ENCODE peak calls at places on chromosome 4, in eight cellular contexts. U is epithelial cell of esophagus, R is Panc1, P is endothelial cell, M is AG09309, T is GM20000, A is right atrium auricular region, O is MCF 10A. B is an unnamed sample.

GRCh38 chr4:128844931-128845330 is 35.4 kb downstream of the JADE1 start:
- DNase-seq in U (no peak), R (no peak), P (no peak), M (no peak), T (no peak), A (no peak), O (no peak), B (no peak)

GRCh38 chr4:11436673-11437072 is 8.0 kb upstream of the HS3ST1 start:
- DNase-seq in U (peak), R (no peak), P (no peak), M (no peak), T (no peak), A (no peak), O (peak), B (no peak)

GRCh38 chr4:19266566-19266965 is 985.1 kb upstream of the SLIT2 start:
- DNase-seq in U (no peak), R (no peak), P (no peak), M (no peak), T (no peak), A (no peak), O (no peak), B (no peak)

GRCh38 chr4:165905405-165906027 is 32.5 kb downstream of the TLL1 start:
- DNase-seq in U (peak), R (peak), P (no peak), M (no peak), T (no peak), A (no peak), O (peak), B (no peak)

GRCh38 chr4:17785858-17786257 is 4.4 kb upstream of the FAM184B start:
- DNase-seq in U (no peak), R (no peak), P (no peak), M (no peak), T (no peak), A (no peak), O (no peak), B (no peak)

GRCh38 chr4:147088141-147088540 is 142.5 kb upstream of the TTC29 start:
- DNase-seq in U (no peak), R (no peak), P (no peak), M (no peak), T (no peak), A (no peak), O (no peak), B (no peak)

GRCh38 chr4:168440442-168441264 is 39.6 kb downstream of the DDX60L start:
- DNase-seq in U (peak), R (no peak), P (no peak), M (peak), T (peak), A (no peak), O (peak), B (no peak)

GRCh38 chr4:150387983-150388382 is 194.0 kb upstream of the MAB21L2 start:
- DNase-seq in U (peak), R (no peak), P (no peak), M (no peak), T (no peak), A (no peak), O (no peak), B (no peak)

GRCh38 chr4:86963697-86964096 is 28.9 kb downstream of the AFF1 start:
- DNase-seq in U (peak), R (no peak), P (no peak), M (no peak), T (no peak), A (no peak), O (peak), B (no peak)

GRCh38 chr4:74284074-74284473 is 24.2 kb upstream of the EPGN start:
- DNase-seq in U (peak), R (no peak), P (no peak), M (peak), T (no peak), A (no peak), O (peak), B (no peak)

GRCh38 chr4:118284169-118284568 is 68.6 kb downstream of the PRSS12 start:
- DNase-seq in U (peak), R (no peak), P (no peak), M (no peak), T (no peak), A (no peak), O (no peak), B (no peak)

GRCh38 chr4:158814636-158815035 is 45.8 kb downstream of the FNIP2 start:
- DNase-seq in U (no peak), R (no peak), P (no peak), M (peak), T (no peak), A (no peak), O (no peak), B (no peak)

GRCh38 chr4:144646523-144647094 is 653 bp downstream of the HHIP start:
- DNase-seq in U (no peak), R (no peak), P (peak), M (no peak), T (peak), A (no peak), O (peak), B (peak)

GRCh38 chr4:112552668-112553067 is 36.7 kb upstream of the NEUROG2 start:
- DNase-seq in U (peak), R (no peak), P (no peak), M (peak), T (no peak), A (no peak), O (peak), B (no peak)

GRCh38 chr4:40337081-40337480 is 1.9 kb downstream of the CHRNA9 start:
- DNase-seq in U (no peak), R (no peak), P (no peak), M (no peak), T (no peak), A (no peak), O (no peak), B (no peak)

GRCh38 chr4:137124278-137124932 is 407.9 kb downstream of the PCDH18 start:
- DNase-seq in U (peak), R (peak), P (no peak), M (peak), T (peak), A (no peak), O (peak), B (no peak)

GRCh38 chr4:73222466-73223257 is 35.9 kb downstream of the ANKRD17 start:
- DNase-seq in U (peak), R (peak), P (peak), M (peak), T (peak), A (no peak), O (peak), B (no peak)

GRCh38 chr4:171846232-171846631 is 33.0 kb downstream of the GALNTL6 start:
- DNase-seq in U (peak), R (peak), P (peak), M (no peak), T (peak), A (no peak), O (peak), B (peak)

GRCh38 chr4:114539985-114540384 is 58.6 kb upstream of the UGT8 start:
- DNase-seq in U (no peak), R (no peak), P (no peak), M (no peak), T (no peak), A (no peak), O (no peak), B (no peak)

GRCh38 chr4:15753786-15754185 is 24.3 kb upstream of the CD38 start:
- DNase-seq in U (no peak), R (no peak), P (no peak), M (no peak), T (no peak), A (no peak), O (peak), B (no peak)

GRCh38 chr4:18935956-18936355 is 914.4 kb upstream of the LCORL start:
- DNase-seq in U (peak), R (no peak), P (no peak), M (no peak), T (no peak), A (no peak), O (no peak), B (no peak)

GRCh38 chr4:81754169-81754568 is 282.5 kb upstream of the RASGEF1B start:
- DNase-seq in U (peak), R (no peak), P (no peak), M (no peak), T (no peak), A (no peak), O (peak), B (no peak)

GRCh38 chr4:167887726-167888125 is 204.6 kb upstream of the ANXA10 start:
- DNase-seq in U (no peak), R (no peak), P (no peak), M (no peak), T (no peak), A (no peak), O (no peak), B (no peak)

GRCh38 chr4:87939978-87940690 is 35.4 kb upstream of the SPP1 start:
- DNase-seq in U (no peak), R (no peak), P (no peak), M (no peak), T (no peak), A (no peak), O (no peak), B (no peak)

GRCh38 chr4:122814426-122814825 is 12.2 kb upstream of the FGF2 start:
- DNase-seq in U (no peak), R (no peak), P (no peak), M (no peak), T (peak), A (no peak), O (no peak), B (no peak)

GRCh38 chr4:7412586-7412975 is 22.1 kb downstream of the PSAPL1 start:
- DNase-seq in U (no peak), R (no peak), P (no peak), M (no peak), T (no peak), A (no peak), O (no peak), B (no peak)

GRCh38 chr4:27007507-27007906 is 146.9 kb downstream of the STIM2 start:
- DNase-seq in U (no peak), R (no peak), P (no peak), M (peak), T (no peak), A (no peak), O (peak), B (no peak)

GRCh38 chr4:89752932-89753598 is 83.9 kb downstream of the SNCA start:
- DNase-seq in U (peak), R (no peak), P (no peak), M (peak), T (no peak), A (no peak), O (peak), B (no peak)

GRCh38 chr4:181604546-181604945 is 638.7 kb upstream of the TENM3 start:
- DNase-seq in U (peak), R (no peak), P (no peak), M (no peak), T (no peak), A (no peak), O (no peak), B (no peak)

GRCh38 chr4:173656898-173657297 is 126.9 kb upstream of the HAND2 start:
- DNase-seq in U (no peak), R (no peak), P (no peak), M (no peak), T (no peak), A (no peak), O (no peak), B (no peak)

GRCh38 chr4:169050308-169050707 is 40.3 kb upstream of the CBR4 start:
- DNase-seq in U (no peak), R (no peak), P (no peak), M (no peak), T (no peak), A (peak), O (no peak), B (no peak)

DNA sequence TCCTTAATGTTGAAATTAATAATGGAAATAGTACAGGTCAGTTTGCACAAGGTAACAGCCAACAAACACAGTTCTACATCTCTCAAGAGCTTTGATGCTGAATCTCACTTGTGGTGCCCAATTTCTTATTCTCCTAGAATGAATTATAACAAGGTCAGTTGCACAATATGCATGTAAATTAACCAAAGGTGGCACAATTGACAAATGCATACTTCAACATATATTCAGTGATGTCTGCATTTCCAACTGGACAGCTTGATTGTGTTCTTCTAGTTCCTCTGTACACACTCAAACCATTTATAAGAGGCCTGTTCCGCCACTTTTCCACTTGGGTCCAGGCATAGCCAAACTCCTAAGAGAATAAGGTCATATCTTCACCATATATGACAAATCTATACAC is 210.3 kb upstream of the EPHA5 start:
- DNase-seq in U (peak), R (no peak), P (no peak), M (no peak), T (no peak), A (no peak), O (peak), B (no peak)
- TF ChIP-seq CTCF in U (peak), R (no peak), P (no peak), M (no peak), T (no peak), A (no peak), O (no peak), B (no peak)

DNA sequence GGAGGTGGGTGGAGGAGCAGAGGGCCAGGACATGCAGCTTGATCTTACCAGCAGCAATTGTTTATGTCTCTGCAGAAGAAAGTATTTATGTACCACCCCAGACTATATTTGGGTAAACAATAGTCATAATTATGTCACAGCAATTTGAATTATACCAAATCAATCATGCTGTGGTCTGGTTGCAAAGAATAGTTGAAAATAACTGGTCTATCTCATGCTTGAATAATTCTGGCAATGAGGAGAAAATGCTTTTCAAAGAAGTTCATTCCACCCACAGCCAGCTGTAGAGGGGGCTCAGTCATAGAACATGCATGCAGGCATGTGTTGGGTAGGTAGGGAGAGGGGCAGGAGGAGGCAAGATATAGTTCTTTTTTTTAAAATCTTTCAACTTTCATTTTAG is 399.2 kb downstream of the IL15 start:
- DNase-seq in U (no peak), R (no peak), P (no peak), M (no peak), T (no peak), A (no peak), O (no peak), B (no peak)
- TF ChIP-seq CTCF in U (no peak), R (no peak), P (no peak), M (no peak), T (no peak), A (no peak), O (no peak), B (no peak)

DNA sequence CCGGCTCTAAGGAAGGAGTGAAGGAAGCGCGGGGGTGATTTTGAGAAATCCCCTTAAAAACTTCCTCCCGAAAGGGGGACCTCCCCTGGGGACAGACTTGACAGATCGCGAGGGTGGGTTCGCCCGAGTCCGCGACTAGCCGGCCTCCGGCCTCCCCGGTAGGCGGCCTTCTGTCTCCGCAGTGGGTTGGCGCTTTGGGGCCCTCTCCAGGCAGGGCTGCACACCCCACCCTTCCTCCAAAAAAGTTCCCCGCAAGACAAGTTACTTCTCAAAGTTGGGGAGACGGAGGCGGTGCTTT is 24.8 kb downstream of the HOPX start:
- DNase-seq in U (peak), R (no peak), P (peak), M (no peak), T (peak), A (no peak), O (no peak), B (no peak)
- TF ChIP-seq CTCF in U (peak), R (no peak), P (no peak), M (peak), T (no peak), A (no peak), O (no peak), B (no peak)

GRCh38 chr4:106981431-106981830 is 54.7 kb downstream of the DKK2 start:
- DNase-seq in U (no peak), R (no peak), P (no peak), M (no peak), T (no peak), A (no peak), O (no peak), B (no peak)

GRCh38 chr4:106978046-106978774 is 57.9 kb downstream of the DKK2 start:
- DNase-seq in U (no peak), R (no peak), P (peak), M (no peak), T (no peak), A (no peak), O (no peak), B (no peak)

GRCh38 chr4:106986486-106986885 is 49.6 kb downstream of the DKK2 start:
- DNase-seq in U (peak), R (no peak), P (no peak), M (peak), T (no peak), A (no peak), O (peak), B (no peak)

GRCh38 chr4:106985830-106986229 is 50.3 kb downstream of the DKK2 start:
- DNase-seq in U (peak), R (no peak), P (no peak), M (no peak), T (no peak), A (no peak), O (peak), B (no peak)

GRCh38 chr4:106982711-106983211 is 53.4 kb downstream of the DKK2 start:
- DNase-seq in U (no peak), R (no peak), P (no peak), M (no peak), T (no peak), A (no peak), O (no peak), B (no peak)
- TF ChIP-seq CTCF in U (no peak), R (no peak), P (no peak), M (no peak), T (no peak), A (no peak), O (no peak), B (no peak)

GRCh38 chr4:48906283-48907173 is at the start of gene OCIAD2:
- DNase-seq in U (peak), R (no peak), P (peak), M (no peak), T (peak), A (no peak), O (peak), B (peak)
- TF ChIP-seq CTCF in U (peak), R (peak), P (no peak), M (no peak), T (peak), A (no peak), O (no peak), B (no peak)

DNA sequence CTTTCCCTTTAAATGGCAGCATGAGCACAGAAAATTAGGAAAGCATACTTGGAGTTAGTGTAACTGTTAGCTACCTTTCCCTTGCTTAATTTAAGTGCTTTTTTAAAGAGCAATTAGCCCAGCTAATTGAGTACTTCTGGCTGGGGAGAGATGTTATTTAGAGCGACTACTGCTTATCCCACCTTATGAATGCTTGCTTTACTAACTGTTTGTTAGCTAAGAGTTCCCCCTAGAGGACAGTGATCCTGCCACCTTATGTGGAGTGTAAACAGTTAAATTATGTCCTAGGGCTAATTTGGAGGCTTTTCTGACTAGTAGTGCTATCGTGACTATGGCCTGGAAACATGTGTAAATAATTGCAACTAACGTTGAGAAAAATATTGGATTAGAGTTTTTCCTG is 909.4 kb downstream of the FSTL5 start:
- DNase-seq in U (peak), R (no peak), P (no peak), M (no peak), T (no peak), A (no peak), O (peak), B (no peak)
- TF ChIP-seq CTCF in U (no peak), R (no peak), P (no peak), M (no peak), T (no peak), A (no peak), O (no peak), B (no peak)

DNA sequence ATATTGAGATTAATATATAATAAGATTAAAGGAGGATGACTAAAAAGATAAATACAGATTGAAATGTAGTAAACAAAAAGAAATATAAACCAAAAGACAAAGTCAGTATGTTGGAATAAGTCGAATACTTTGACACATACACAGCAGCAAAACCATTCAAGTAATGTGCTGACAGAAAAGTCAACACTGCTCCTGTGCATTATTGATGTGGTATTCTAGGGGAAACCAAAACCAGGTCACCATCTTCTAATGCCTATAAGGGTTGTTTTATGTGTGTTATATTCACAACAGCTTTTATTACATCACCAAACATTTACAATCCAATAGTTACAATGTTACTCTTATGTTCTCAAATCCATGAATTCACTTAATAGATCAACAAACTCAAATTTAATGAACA is 111.8 kb upstream of the DKK2 start:
- DNase-seq in U (no peak), R (no peak), P (no peak), M (no peak), T (no peak), A (no peak), O (no peak), B (no peak)
- TF ChIP-seq CTCF in U (no peak), R (no peak), P (no peak), M (no peak), T (no peak), A (no peak), O (no peak), B (no peak)

DNA sequence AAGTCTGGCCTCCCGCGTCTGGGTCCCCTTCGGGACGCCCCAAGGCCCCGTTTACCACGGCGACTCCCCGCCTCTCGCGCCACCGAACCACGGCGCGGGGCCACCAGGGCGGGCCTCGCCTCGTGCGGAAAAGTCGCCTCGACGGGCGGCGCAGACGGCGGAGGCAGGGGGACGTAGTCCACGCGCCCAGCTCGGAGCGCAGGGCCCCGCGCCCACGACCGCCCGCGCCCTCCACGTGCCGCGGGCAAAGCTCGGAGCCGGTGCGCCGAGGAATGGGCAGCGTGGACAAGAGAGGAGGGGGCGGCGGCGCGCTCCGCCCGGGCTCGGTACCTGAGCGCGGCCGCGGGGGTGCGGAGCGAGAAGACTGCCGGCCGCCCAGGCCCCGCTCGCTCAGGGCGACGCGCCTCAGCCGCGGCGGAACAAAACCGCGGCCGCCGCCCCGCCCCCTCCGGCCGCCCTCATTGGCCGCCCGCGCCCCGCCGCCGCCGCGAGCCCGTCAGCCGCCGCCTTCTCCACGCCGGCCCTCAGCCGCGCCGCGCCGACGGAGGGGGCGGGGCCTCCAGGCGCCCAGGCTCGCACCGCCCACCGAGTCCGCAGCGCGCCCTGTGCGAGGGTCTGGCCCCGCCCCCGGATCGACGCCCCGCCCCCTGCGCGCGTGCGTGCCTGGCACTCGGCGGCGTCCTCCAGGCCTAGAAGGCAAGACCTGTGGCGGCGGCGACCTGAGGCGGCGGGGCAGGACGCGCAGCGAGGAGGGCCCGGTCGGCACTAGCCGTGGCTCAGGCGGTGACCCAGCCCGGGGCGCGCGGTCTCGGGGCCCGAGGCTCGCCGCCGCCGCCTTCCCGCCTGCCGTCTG is at the start of gene FAM53A:
- DNase-seq in U (peak), R (no peak), P (peak), M (peak), T (peak), A (peak), O (peak), B (peak)
- TF ChIP-seq CTCF in U (no peak), R (no peak), P (no peak), M (no peak), T (no peak), A (no peak), O (no peak), B (no peak)

GRCh38 chr4:121464854-121465253 is 84.0 kb upstream of the QRFPR start:
- DNase-seq in U (no peak), R (no peak), P (no peak), M (no peak), T (no peak), A (no peak), O (no peak), B (no peak)
- TF ChIP-seq CTCF in U (peak), R (peak), P (no peak), M (no peak), T (no peak), A (no peak), O (peak), B (no peak)

B was measured in glutamatergic neuron.